ENCODE peak calls at places on chromosomes 12 and 14, in six cellular contexts. C is foreskin fibroblast, Y is GM12864, T is NB4, F is stomach, V is psoas muscle. I is an unnamed sample.

GRCh38 chr14:50003213-50004021 is 110.5 kb downstream of the ARF6 start:
- DNase-seq in C (peak; percentile 86), F (peak; percentile 85), V (peak; percentile 86), T (peak; percentile 89), Y (peak; percentile 75), I (no peak)

GRCh38 chr12:50542448-50542847 is 37.7 kb downstream of the DIP2B start:
- DNase-seq in Y (no peak), T (no peak), C (no peak), F (no peak), V (no peak), I (peak; percentile 98)

GRCh38 chr14:71187633-71188356 is 280.5 kb downstream of the PCNX1 start:
- DNase-seq in C (no peak), F (no peak), Y (no peak), V (no peak), T (no peak), I (no peak)

GRCh38 chr12:129552996-129553750 is 350.7 kb downstream of the TMEM132D start:
- DNase-seq in F (no peak), Y (no peak), T (peak; percentile 89), V (no peak), C (no peak), I (no peak)

GRCh38 chr14:99688629-99689028 is 4.5 kb downstream of the CYP46A1 start:
- DNase-seq in Y (no peak), V (no peak), C (no peak), T (no peak), F (no peak), I (no peak)

GRCh38 chr12:54287316-54288157 is 7.0 kb downstream of the HNRNPA1 start:
- DNase-seq in T (peak; percentile 54), F (no peak), C (no peak), Y (no peak), V (no peak), I (no peak)

GRCh38 chr12:70876952-70877351 is 43.6 kb downstream of the PTPRR start:
- DNase-seq in C (peak; percentile 72), F (no peak), Y (no peak), T (no peak), V (no peak), I (peak; percentile 90)

GRCh38 chr12:75766263-75767160 is 255.1 kb upstream of the KRR1 start:
- DNase-seq in V (no peak), T (no peak), Y (no peak), F (no peak), C (peak; percentile 82), I (peak; percentile 55)

GRCh38 chr12:73308079-73308478 is 1035.9 kb downstream of the TRHDE start:
- DNase-seq in C (no peak), F (no peak), Y (no peak), V (no peak), T (no peak), I (no peak)

GRCh38 chr14:61710853-61711817 is 15.8 kb downstream of the HIF1A start:
- DNase-seq in Y (no peak), T (no peak), F (no peak), C (no peak), V (no peak), I (no peak)

GRCh38 chr12:26319511-26319910 is 124.1 kb downstream of the SSPN start:
- DNase-seq in C (peak; percentile 86), V (peak; percentile 50), Y (no peak), T (no peak), F (no peak), I (peak; percentile 98)

GRCh38 chr14:44962573-44963528 is 861 bp downstream of the TOGARAM1 start:
- DNase-seq in Y (no peak), V (peak; percentile 66), F (peak; percentile 49), C (peak; percentile 28), T (peak; percentile 64), I (peak; percentile 42)

GRCh38 chr12:110704750-110705149 is 15.8 kb upstream of the HVCN1 start:
- DNase-seq in C (no peak), Y (no peak), V (no peak), T (no peak), F (peak; percentile 41), I (no peak)
- TF ChIP-seq CTCF in C (no peak), Y (peak; percentile 52), V (no peak), T (peak; percentile 8), F (no peak), I (peak; percentile 57)

GRCh38 chr14:104940526-104941150 is 16.0 kb downstream of the PLD4 start:
- DNase-seq in T (no peak), C (no peak), V (no peak), F (no peak), Y (no peak), I (no peak)
- TF ChIP-seq CTCF in T (no peak), C (no peak), V (no peak), F (no peak), Y (no peak), I (peak; percentile 31)

GRCh38 chr12:125187148-125187733 is 122.0 kb downstream of the AACS start:
- DNase-seq in F (no peak), V (no peak), C (no peak), T (no peak), Y (no peak), I (no peak)

GRCh38 chr12:125186471-125187147 is 121.4 kb downstream of the AACS start:
- DNase-seq in F (no peak), C (peak; percentile 29), V (no peak), Y (no peak), T (no peak), I (no peak)

GRCh38 chr12:125185311-125185739 is 120.1 kb downstream of the AACS start:
- DNase-seq in Y (no peak), V (no peak), F (no peak), T (no peak), C (no peak), I (no peak)

GRCh38 chr12:125184213-125184952 is 119.1 kb downstream of the AACS start:
- DNase-seq in V (no peak), F (peak; percentile 41), Y (no peak), C (no peak), T (no peak), I (no peak)

DNA sequence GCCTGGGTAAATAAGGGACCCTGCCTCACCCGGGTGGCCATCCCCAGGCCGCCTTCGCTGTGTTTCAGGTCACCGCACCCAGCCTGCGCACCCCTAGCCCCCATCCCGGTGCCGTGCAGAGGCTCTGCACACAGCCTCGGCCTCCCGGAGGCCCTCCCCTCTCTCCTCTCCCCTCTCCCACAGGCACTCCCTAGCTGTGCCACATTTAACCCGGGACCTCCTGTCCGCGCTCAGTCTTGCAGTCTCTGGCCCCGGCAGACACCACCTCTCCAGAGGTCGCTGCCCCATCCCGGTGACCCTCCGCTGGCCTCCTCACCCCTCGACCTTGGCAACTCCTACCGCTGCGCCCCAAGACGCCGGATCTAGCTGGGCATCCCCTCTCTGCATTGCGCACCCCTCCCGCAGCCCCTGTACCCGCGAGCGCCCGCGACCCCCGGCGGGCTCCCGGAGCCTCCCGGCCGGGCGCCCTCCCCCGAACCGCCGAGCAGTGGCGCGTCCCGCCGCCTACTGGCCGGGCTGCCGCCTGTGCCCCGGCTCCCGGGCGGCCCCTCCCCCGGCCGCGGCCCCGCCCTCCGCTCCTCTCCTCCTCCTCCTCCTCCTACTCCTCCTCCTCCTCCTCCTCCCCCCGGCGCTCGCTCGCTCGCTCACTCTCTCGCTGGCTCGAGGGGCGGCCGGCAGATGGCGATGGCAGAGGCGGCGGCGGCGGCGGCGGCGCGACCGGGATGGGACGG is 120.7 kb downstream of the AACS start:
- DNase-seq in Y (peak; percentile 18), V (peak; percentile 65), T (peak; percentile 52), C (peak; percentile 70), F (peak; percentile 78), I (no peak)
- TF ChIP-seq CTCF in Y (peak; percentile 27), V (peak; percentile 24), T (no peak), C (no peak), F (peak; percentile 54), I (peak; percentile 67)

DNA sequence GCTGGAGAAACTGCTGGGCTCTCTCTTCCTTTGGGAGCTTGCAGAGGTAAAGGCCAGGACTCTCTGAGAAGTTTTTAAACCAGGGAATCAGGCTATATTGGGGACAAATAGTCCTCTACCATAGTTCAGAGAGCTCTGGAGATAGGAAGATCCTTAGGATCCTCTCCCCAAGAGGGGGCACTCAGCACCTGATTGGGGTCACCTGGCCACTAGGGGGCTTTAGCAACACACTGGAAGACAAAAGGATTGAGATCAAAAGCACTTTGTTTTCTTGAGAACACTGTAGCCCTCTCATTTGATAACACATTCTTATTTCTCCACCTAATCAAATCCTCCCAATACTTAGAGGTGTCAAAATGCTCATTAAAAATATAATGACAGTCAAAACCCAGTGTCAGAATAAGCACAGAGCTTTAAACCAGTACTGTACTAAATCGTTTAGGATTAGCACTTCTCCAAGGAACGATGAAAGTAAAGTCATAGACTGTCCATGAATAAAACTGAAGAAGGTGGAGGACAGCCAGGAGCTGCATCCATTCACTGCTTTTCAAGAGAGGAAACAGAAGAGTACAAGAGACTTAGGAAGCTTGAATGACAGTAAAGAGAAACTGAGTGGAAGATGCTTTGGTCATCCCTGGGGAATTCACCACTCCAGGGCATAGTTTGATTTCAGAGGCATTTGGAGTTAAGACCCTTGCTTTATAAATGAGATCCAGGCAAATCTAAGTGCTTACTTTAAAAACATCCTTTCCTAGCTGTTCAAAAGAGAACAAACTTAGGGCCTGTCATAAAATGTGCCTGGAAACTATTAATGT is 26.5 kb downstream of the BMP4 start:
- DNase-seq in T (peak; percentile 5), Y (no peak), F (no peak), C (no peak), V (no peak), I (peak; percentile 22)
- TF ChIP-seq CTCF in T (peak; percentile 37), Y (peak; percentile 77), F (peak; percentile 43), C (peak; percentile 23), V (peak; percentile 22), I (peak; percentile 76)

DNA sequence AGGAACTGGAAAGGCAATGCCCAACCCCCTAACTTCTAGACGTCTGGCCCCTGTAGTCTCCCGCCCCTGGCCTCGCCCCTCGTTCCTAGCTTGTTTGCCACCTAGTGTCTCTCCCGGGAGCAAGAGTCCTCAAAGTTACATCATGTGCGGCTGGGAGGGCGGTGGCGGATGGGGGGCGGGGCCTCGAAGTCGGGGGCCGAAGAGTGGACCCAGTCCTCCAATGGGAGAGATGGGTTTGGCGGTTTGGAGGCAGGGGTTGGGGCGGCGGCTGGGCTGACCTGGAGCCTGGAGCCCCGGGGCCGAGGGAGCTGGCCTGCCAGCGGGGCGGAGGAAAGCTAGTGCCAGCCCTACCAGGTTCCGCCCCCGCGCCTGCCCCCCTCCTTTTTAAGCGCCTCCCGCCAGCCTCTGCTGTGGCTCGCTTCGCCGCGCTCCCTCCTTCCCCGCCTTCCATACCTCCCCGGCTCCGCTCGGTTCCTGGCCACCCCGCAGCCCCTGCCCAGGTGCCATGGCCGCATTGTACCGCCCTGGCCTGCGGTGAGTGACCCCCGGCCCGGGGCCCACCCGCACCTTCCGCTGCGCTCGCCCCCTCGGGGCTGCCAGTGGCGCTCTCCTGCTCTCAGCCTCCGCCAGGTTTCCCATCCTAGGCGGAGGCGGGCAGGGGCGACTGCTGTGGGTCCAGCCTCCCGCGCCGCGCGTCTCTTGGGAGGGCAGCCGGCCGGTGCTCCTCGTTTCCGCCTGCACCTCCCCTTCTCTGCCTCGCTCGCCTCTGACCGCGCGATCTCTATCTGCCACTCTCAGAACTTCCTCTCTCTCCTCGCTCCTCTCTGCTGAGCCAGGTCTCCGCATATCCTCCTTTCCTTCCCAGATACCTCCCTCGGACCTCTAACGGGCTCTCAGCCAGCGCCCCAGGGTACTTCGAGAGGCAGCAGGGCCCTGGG is at the start of gene PCK2:
- DNase-seq in T (peak; percentile 98), V (peak; percentile 94), C (peak; percentile 80), F (peak; percentile 94), Y (peak; percentile 70), I (peak; percentile 54)
- TF ChIP-seq CTCF in T (no peak), V (no peak), C (no peak), F (no peak), Y (no peak), I (peak; percentile 23)

I was measured in foreskin keratinocyte.